ENCODE peak calls at places on chromosomes 16 and 17, in seven cellular contexts. F is T-cell, Y is ACHN, V is Caki2, U is foreskin fibroblast, I is HuH-7.5, E is left ventricle myocardium superior. D is an unnamed sample.
A peak's percentile ranks its signal among the peaks of the same experiment; 100 is the strongest.

GRCh38 chr17:68580236-68580903 is 20.8 kb downstream of the FAM20A start:
- DNase-seq in F (no peak), Y (no peak), V (no peak), U (peak; percentile 57), I (no peak), E (peak; percentile 31), D (peak; percentile 93)

GRCh38 chr17:2511138-2511461 is 588 bp downstream of the METTL16 start:
- DNase-seq in F (no peak), Y (no peak), V (no peak), U (no peak), I (no peak), E (no peak), D (no peak)

GRCh38 chr16:30144917-30145316 is 21.9 kb upstream of the MAPK3 start:
- DNase-seq in F (no peak), Y (no peak), V (no peak), U (no peak), I (no peak), E (no peak), D (no peak)

GRCh38 chr16:50667497-50668367 is 13.4 kb downstream of the SNX20 start:
- DNase-seq in F (no peak), Y (no peak), V (no peak), U (no peak), I (no peak), E (no peak), D (no peak)

GRCh38 chr16:71542377-71542776 is 16.2 kb downstream of the CHST4 start:
- DNase-seq in F (peak; percentile 23), Y (no peak), V (no peak), U (peak; percentile 8), I (peak; percentile 36), E (peak; percentile 33), D (no peak)

GRCh38 chr16:20966746-20967145 is 66.2 kb downstream of the LYRM1 start:
- DNase-seq in F (no peak), Y (no peak), V (no peak), U (no peak), I (no peak), E (no peak), D (no peak)

GRCh38 chr17:33637534-33637933 is 344.4 kb upstream of the ASIC2 start:
- DNase-seq in F (no peak), Y (no peak), V (no peak), U (no peak), I (no peak), E (no peak), D (no peak)

GRCh38 chr16:17173134-17173729 is 297.5 kb downstream of the XYLT1 start:
- DNase-seq in F (no peak), Y (no peak), V (no peak), U (peak; percentile 26), I (no peak), E (peak; percentile 36), D (peak; percentile 65)

GRCh38 chr17:10243905-10244844 is 45.8 kb upstream of the GAS7 start:
- DNase-seq in F (no peak), Y (no peak), V (no peak), U (no peak), I (no peak), E (no peak), D (no peak)

GRCh38 chr17:41507315-41507880 is 2.0 kb upstream of the KRT13 start:
- DNase-seq in F (no peak), Y (no peak), V (no peak), U (no peak), I (no peak), E (no peak), D (no peak)

GRCh38 chr16:80527297-80527696 is 13.5 kb upstream of the DYNLRB2 start:
- DNase-seq in F (no peak), Y (peak; percentile 63), V (peak; percentile 12), U (peak; percentile 13), I (peak; percentile 26), E (no peak), D (no peak)

GRCh38 chr17:72176902-72177660 is 56.3 kb downstream of the SOX9 start:
- DNase-seq in F (no peak), Y (no peak), V (no peak), U (no peak), I (no peak), E (no peak), D (no peak)

GRCh38 chr16:87263418-87264052 is 53.7 kb downstream of the C16orf95 start:
- DNase-seq in F (no peak), Y (no peak), V (peak; percentile 40), U (no peak), I (no peak), E (no peak), D (no peak)

GRCh38 chr16:23500212-23500865 is 10.0 kb downstream of the GGA2 start:
- DNase-seq in F (no peak), Y (no peak), V (no peak), U (no peak), I (no peak), E (no peak), D (no peak)

GRCh38 chr17:36849871-36850348 is 87.4 kb upstream of the LHX1 start:
- DNase-seq in F (no peak), Y (peak; percentile 68), V (peak; percentile 68), U (peak; percentile 61), I (no peak), E (no peak), D (peak; percentile 27)

GRCh38 chr16:17026600-17027242 is 444.0 kb downstream of the XYLT1 start:
- DNase-seq in F (no peak), Y (no peak), V (no peak), U (no peak), I (no peak), E (no peak), D (no peak)

GRCh38 chr16:77955127-77955526 is 67.2 kb upstream of the CLEC3A start:
- DNase-seq in F (no peak), Y (no peak), V (no peak), U (no peak), I (no peak), E (no peak), D (no peak)

GRCh38 chr16:46715769-46716305 is 26.4 kb downstream of the ORC6 start:
- DNase-seq in F (no peak), Y (no peak), V (no peak), U (no peak), I (no peak), E (peak; percentile 87), D (peak; percentile 44)

GRCh38 chr16:71870818-71871217 is 13.2 kb downstream of the ZNF821 start:
- DNase-seq in F (no peak), Y (no peak), V (no peak), U (no peak), I (no peak), E (no peak), D (no peak)

GRCh38 chr16:13055480-13055879 is 154.1 kb downstream of the SHISA9 start:
- DNase-seq in F (no peak), Y (no peak), V (no peak), U (no peak), I (no peak), E (no peak), D (no peak)

GRCh38 chr16:31008154-31008950 is 2.1 kb downstream of the STX1B start:
- DNase-seq in F (no peak), Y (peak; percentile 86), V (no peak), U (peak; percentile 76), I (no peak), E (no peak), D (no peak)

GRCh38 chr17:67841992-67842391 is 16.7 kb downstream of the BPTF start:
- DNase-seq in F (no peak), Y (no peak), V (no peak), U (no peak), I (no peak), E (no peak), D (no peak)

GRCh38 chr17:78375401-78376079 is 2.9 kb upstream of the PGS1 start:
- DNase-seq in F (no peak), Y (peak; percentile 95), V (peak; percentile 88), U (peak; percentile 87), I (no peak), E (no peak), D (peak; percentile 95)

GRCh38 chr17:16649585-16649984 is 4.1 kb downstream of the ZNF624 start:
- DNase-seq in F (no peak), Y (no peak), V (no peak), U (no peak), I (no peak), E (no peak), D (no peak)